ENCODE peak calls at places on chromosome 11, in ten cellular contexts. I, J, F, A, S, E, C, P, G and N are unnamed samples.

GRCh38 chr11:12232819-12233601 is 122.6 kb downstream of the MICAL2 start:
- ATAC-seq in I (peak; percentile 5), J (no peak), F (no peak), A (no peak), S (no peak), E (no peak), C (no peak), P (no peak), G (no peak), N (no peak)

GRCh38 chr11:104122008-104122635 is 41.8 kb downstream of the PDGFD start:
- ATAC-seq in I (no peak), J (no peak), F (no peak), A (no peak), S (peak; percentile 29), E (no peak), C (no peak), P (no peak), G (peak; percentile 56), N (no peak)

GRCh38 chr11:6402561-6402981 is 12.3 kb downstream of the SMPD1 start:
- ATAC-seq in I (no peak), J (no peak), F (peak; percentile 83), A (peak; percentile 47), S (peak; percentile 88), E (peak; percentile 76), C (peak; percentile 93), P (no peak), G (no peak), N (peak; percentile 95)

GRCh38 chr11:78351979-78352731 is 65.5 kb downstream of the GAB2 start:
- ATAC-seq in I (no peak), J (peak; percentile 5), F (no peak), A (no peak), S (no peak), E (no peak), C (no peak), P (no peak), G (no peak), N (no peak)

GRCh38 chr11:34147581-34147980 is 42.2 kb downstream of the NAT10 start:
- ATAC-seq in I (no peak), J (no peak), F (no peak), A (no peak), S (no peak), E (no peak), C (no peak), P (no peak), G (no peak), N (no peak)

GRCh38 chr11:69459848-69460539 is 21.5 kb upstream of the LINC01488 start:
- ATAC-seq in I (no peak), J (no peak), F (no peak), A (no peak), S (no peak), E (no peak), C (no peak), P (no peak), G (no peak), N (no peak)

GRCh38 chr11:3825473-3826154 is 15.1 kb downstream of the RHOG start:
- ATAC-seq in I (peak; percentile 8), J (peak; percentile 4), F (no peak), A (no peak), S (no peak), E (no peak), C (no peak), P (no peak), G (no peak), N (peak; percentile 4)

GRCh38 chr11:126702165-126702738 is 298.3 kb downstream of the KIRREL3 start:
- ATAC-seq in I (no peak), J (no peak), F (no peak), A (no peak), S (no peak), E (no peak), C (no peak), P (no peak), G (no peak), N (no peak)

GRCh38 chr11:123517559-123518364 is 87.7 kb downstream of the GRAMD1B start:
- ATAC-seq in I (no peak), J (no peak), F (no peak), A (no peak), S (no peak), E (no peak), C (peak; percentile 64), P (no peak), G (no peak), N (peak; percentile 54)

GRCh38 chr11:3380706-3381570 is 2.0 kb upstream of the ZNF195 start:
- ATAC-seq in I (no peak), J (no peak), F (no peak), A (no peak), S (no peak), E (no peak), C (no peak), P (no peak), G (no peak), N (no peak)

GRCh38 chr11:73321342-73322110 is 13.4 kb downstream of the ARHGEF17 start:
- ATAC-seq in I (no peak), J (peak; percentile 7), F (no peak), A (no peak), S (no peak), E (no peak), C (no peak), P (peak; percentile 51), G (peak; percentile 50), N (no peak)

GRCh38 chr11:6413791-6414231 is 5.1 kb downstream of the APBB1 start:
- ATAC-seq in I (no peak), J (no peak), F (peak; percentile 89), A (no peak), S (peak; percentile 92), E (peak; percentile 87), C (no peak), P (no peak), G (no peak), N (peak; percentile 76)

GRCh38 chr11:115993613-115994012 is 489.4 kb upstream of the CADM1 start:
- ATAC-seq in I (no peak), J (no peak), F (no peak), A (no peak), S (no peak), E (no peak), C (no peak), P (no peak), G (no peak), N (no peak)

GRCh38 chr11:1158681-1159525 is 1.1 kb downstream of the MUC5AC start:
- ATAC-seq in I (no peak), J (no peak), F (no peak), A (no peak), S (no peak), E (no peak), C (no peak), P (no peak), G (no peak), N (no peak)

GRCh38 chr11:133047036-133047800 is 485.1 kb downstream of the OPCML start:
- ATAC-seq in I (no peak), J (no peak), F (no peak), A (no peak), S (no peak), E (no peak), C (no peak), P (no peak), G (no peak), N (no peak)

GRCh38 chr11:13664351-13664750 is 4.1 kb upstream of the FAR1 start:
- ATAC-seq in I (no peak), J (no peak), F (no peak), A (no peak), S (no peak), E (no peak), C (no peak), P (no peak), G (no peak), N (no peak)

GRCh38 chr11:61160487-61161189 is 588 bp downstream of the VPS37C start:
- ATAC-seq in I (no peak), J (no peak), F (no peak), A (no peak), S (no peak), E (no peak), C (no peak), P (no peak), G (no peak), N (no peak)

GRCh38 chr11:35372565-35373283 is 46.6 kb downstream of the SLC1A2 start:
- ATAC-seq in I (no peak), J (peak; percentile 15), F (no peak), A (no peak), S (no peak), E (no peak), C (no peak), P (no peak), G (peak; percentile 17), N (no peak)